ENCODE peak calls at places on chromosomes 4 and X, in six cellular contexts. One of them, this sample, is unnamed.

GRCh38 chr4:53605783-53606182 is 14.5 kb upstream of the LNX1 start:
- DNase-seq in HCT116: no peak
- DNase-seq in K562: no peak
- DNase-seq in transverse colon: no peak
- DNase-seq in GM12878: no peak
- DNase-seq in breast epithelium: no peak
- DNase-seq in this sample: no peak

GRCh38 chr4:110122201-110122600 is 76.2 kb downstream of the ELOVL6 start:
- DNase-seq in HCT116: no peak
- DNase-seq in K562: no peak
- DNase-seq in transverse colon: no peak
- DNase-seq in GM12878: no peak
- DNase-seq in breast epithelium: no peak
- DNase-seq in this sample: no peak

GRCh38 chr4:38563703-38564490 is 100.1 kb upstream of the KLF3 start:
- DNase-seq in HCT116: no peak
- DNase-seq in K562: no peak
- DNase-seq in transverse colon: no peak
- DNase-seq in GM12878: no peak
- DNase-seq in breast epithelium: no peak
- DNase-seq in this sample: no peak

GRCh38 chr4:663438-664428 is 10.3 kb downstream of the ATP5ME start:
- DNase-seq in HCT116: no peak
- DNase-seq in K562: no peak
- DNase-seq in transverse colon: peak
- DNase-seq in GM12878: no peak
- DNase-seq in breast epithelium: peak
- DNase-seq in this sample: no peak

GRCh38 chr4:119034276-119035008 is 101.2 kb upstream of the MYOZ2 start:
- DNase-seq in HCT116: no peak
- DNase-seq in K562: no peak
- DNase-seq in transverse colon: no peak
- DNase-seq in GM12878: no peak
- DNase-seq in breast epithelium: no peak
- DNase-seq in this sample: no peak

GRCh38 chr4:31968842-31969241 is 1248.7 kb downstream of the PCDH7 start:
- DNase-seq in HCT116: no peak
- DNase-seq in K562: no peak
- DNase-seq in transverse colon: no peak
- DNase-seq in GM12878: no peak
- DNase-seq in breast epithelium: no peak
- DNase-seq in this sample: no peak

GRCh38 chr4:86011117-86011516 is 348.7 kb downstream of the MAPK10 start:
- DNase-seq in HCT116: no peak
- DNase-seq in K562: no peak
- DNase-seq in transverse colon: no peak
- DNase-seq in GM12878: no peak
- DNase-seq in breast epithelium: no peak
- DNase-seq in this sample: no peak

GRCh38 chrX:104370089-104370488 is 115.4 kb upstream of the ESX1 start:
- DNase-seq in HCT116: peak
- DNase-seq in K562: peak
- DNase-seq in transverse colon: no peak
- DNase-seq in GM12878: no peak
- DNase-seq in breast epithelium: peak
- DNase-seq in this sample: no peak

GRCh38 chr4:77745792-77746191 is 73.4 kb downstream of the CNOT6L start:
- DNase-seq in HCT116: no peak
- DNase-seq in K562: no peak
- DNase-seq in transverse colon: no peak
- DNase-seq in GM12878: no peak
- DNase-seq in breast epithelium: no peak
- DNase-seq in this sample: no peak

GRCh38 chr4:147793569-147793968 is 61.7 kb downstream of the ARHGAP10 start:
- DNase-seq in HCT116: no peak
- DNase-seq in K562: no peak
- DNase-seq in transverse colon: no peak
- DNase-seq in GM12878: no peak
- DNase-seq in breast epithelium: no peak
- DNase-seq in this sample: no peak

GRCh38 chr4:96035727-96036126 is 195.8 kb downstream of the PDHA2 start:
- DNase-seq in HCT116: peak
- DNase-seq in K562: peak
- DNase-seq in transverse colon: no peak
- DNase-seq in GM12878: no peak
- DNase-seq in breast epithelium: no peak
- DNase-seq in this sample: no peak

GRCh38 chrX:70289168-70289792 is 447 bp downstream of the PDZD11 start:
- DNase-seq in HCT116: no peak
- DNase-seq in K562: no peak
- DNase-seq in transverse colon: no peak
- DNase-seq in GM12878: no peak
- DNase-seq in breast epithelium: no peak
- DNase-seq in this sample: no peak

GRCh38 chrX:70293621-70294020 is 3.7 kb downstream of the KIF4A start:
- DNase-seq in HCT116: no peak
- DNase-seq in K562: no peak
- DNase-seq in transverse colon: no peak
- DNase-seq in GM12878: no peak
- DNase-seq in breast epithelium: no peak
- DNase-seq in this sample: no peak

GRCh38 chrX:70292788-70293187 is 2.9 kb downstream of the KIF4A start:
- DNase-seq in HCT116: no peak
- DNase-seq in K562: no peak
- DNase-seq in transverse colon: no peak
- DNase-seq in GM12878: no peak
- DNase-seq in breast epithelium: no peak
- DNase-seq in this sample: no peak

DNA sequence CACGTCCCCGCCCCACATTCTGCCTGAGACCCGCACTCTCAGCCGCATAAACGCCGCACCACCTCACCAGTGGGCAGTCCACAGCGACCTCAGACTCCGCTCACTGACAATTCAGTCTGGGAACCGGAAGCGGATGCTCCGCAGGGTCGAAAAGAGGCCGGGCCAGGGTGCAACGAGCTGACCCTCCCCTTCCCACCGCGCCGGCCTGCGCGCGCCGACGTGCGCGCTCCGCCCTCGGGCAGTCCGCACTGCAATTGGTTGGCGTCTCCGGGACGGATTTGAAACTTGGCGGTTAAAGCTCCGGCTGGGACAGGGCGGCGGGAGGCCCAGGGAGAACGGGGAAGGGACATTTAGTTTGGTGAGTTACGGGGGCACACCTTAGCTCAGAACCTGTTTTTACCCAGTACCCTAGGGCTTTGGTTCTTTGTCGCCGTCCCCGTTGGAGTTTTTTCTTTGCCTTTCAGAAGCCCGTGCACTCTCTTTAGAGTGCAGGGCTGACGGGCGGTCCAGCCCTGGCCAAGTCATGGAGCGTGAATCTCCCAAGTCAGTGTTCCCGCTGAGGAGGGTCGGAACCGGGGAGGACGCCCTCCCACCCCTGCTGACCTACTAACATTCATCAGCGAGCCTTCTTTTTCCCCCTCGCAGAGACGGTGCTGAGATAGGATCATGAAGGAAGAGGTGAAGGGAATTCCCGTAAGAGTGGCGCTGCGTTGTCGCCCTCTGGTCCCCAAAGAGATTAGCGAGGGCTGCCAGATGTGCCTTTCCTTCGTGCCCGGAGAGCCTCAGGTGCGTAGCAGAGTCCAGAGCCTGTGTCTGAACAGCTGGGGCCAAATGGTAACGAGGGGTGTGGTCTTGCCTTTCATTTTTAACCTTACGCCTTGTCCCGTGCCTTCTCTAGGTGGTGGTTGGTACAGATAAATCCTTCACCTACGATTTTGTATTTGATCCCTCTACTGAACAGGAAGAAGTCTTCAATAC is at the start of the genes KIF4A and PDZD11:
- DNase-seq in HCT116: peak
- DNase-seq in K562: peak
- DNase-seq in transverse colon: peak
- DNase-seq in GM12878: peak
- DNase-seq in breast epithelium: peak
- DNase-seq in this sample: peak
- TF ChIP-seq POLR2AphosphoS5 in HCT116: peak
- TF ChIP-seq POLR2AphosphoS5 in K562: peak
- TF ChIP-seq POLR2AphosphoS5 in transverse colon: peak
- TF ChIP-seq POLR2AphosphoS5 in GM12878: peak
- TF ChIP-seq POLR2AphosphoS5 in breast epithelium: no peak
- TF ChIP-seq POLR2AphosphoS5 in this sample: peak

GRCh38 chr4:8475751-8476575 is 35.4 kb downstream of the TRMT44 start:
- DNase-seq in HCT116: no peak
- DNase-seq in K562: no peak
- DNase-seq in transverse colon: no peak
- DNase-seq in GM12878: no peak
- DNase-seq in breast epithelium: no peak
- DNase-seq in this sample: no peak

GRCh38 chr4:8478801-8479744 is 38.5 kb downstream of the TRMT44 start:
- DNase-seq in HCT116: no peak
- DNase-seq in K562: no peak
- DNase-seq in transverse colon: no peak
- DNase-seq in GM12878: no peak
- DNase-seq in breast epithelium: no peak
- DNase-seq in this sample: no peak

GRCh38 chr4:8478371-8478770 is 37.8 kb downstream of the TRMT44 start:
- DNase-seq in HCT116: no peak
- DNase-seq in K562: no peak
- DNase-seq in transverse colon: no peak
- DNase-seq in GM12878: no peak
- DNase-seq in breast epithelium: no peak
- DNase-seq in this sample: no peak

GRCh38 chr4:8477095-8477635 is 36.6 kb downstream of the TRMT44 start:
- DNase-seq in HCT116: no peak
- DNase-seq in K562: no peak
- DNase-seq in transverse colon: no peak
- DNase-seq in GM12878: no peak
- DNase-seq in breast epithelium: no peak
- DNase-seq in this sample: no peak

GRCh38 chr4:8477676-8478075 is 37.1 kb downstream of the TRMT44 start:
- DNase-seq in HCT116: no peak
- DNase-seq in K562: no peak
- DNase-seq in transverse colon: no peak
- DNase-seq in GM12878: no peak
- DNase-seq in breast epithelium: no peak
- DNase-seq in this sample: no peak
- TF ChIP-seq POLR2AphosphoS5 in HCT116: no peak
- TF ChIP-seq POLR2AphosphoS5 in K562: no peak
- TF ChIP-seq POLR2AphosphoS5 in transverse colon: no peak
- TF ChIP-seq POLR2AphosphoS5 in GM12878: no peak
- TF ChIP-seq POLR2AphosphoS5 in breast epithelium: no peak
- TF ChIP-seq POLR2AphosphoS5 in this sample: no peak

GRCh38 chr4:26049447-26049846 is 135.4 kb downstream of the SMIM20 start:
- DNase-seq in HCT116: no peak
- DNase-seq in K562: no peak
- DNase-seq in transverse colon: no peak
- DNase-seq in GM12878: no peak
- DNase-seq in breast epithelium: no peak
- DNase-seq in this sample: no peak

GRCh38 chr4:26050212-26050643 is 136.2 kb downstream of the SMIM20 start:
- DNase-seq in HCT116: no peak
- DNase-seq in K562: no peak
- DNase-seq in transverse colon: peak
- DNase-seq in GM12878: no peak
- DNase-seq in breast epithelium: no peak
- DNase-seq in this sample: no peak

GRCh38 chr4:26048962-26049361 is 134.9 kb downstream of the SMIM20 start:
- DNase-seq in HCT116: no peak
- DNase-seq in K562: no peak
- DNase-seq in transverse colon: no peak
- DNase-seq in GM12878: no peak
- DNase-seq in breast epithelium: no peak
- DNase-seq in this sample: no peak

GRCh38 chr4:26047795-26048194 is 133.8 kb downstream of the SMIM20 start:
- DNase-seq in HCT116: no peak
- DNase-seq in K562: no peak
- DNase-seq in transverse colon: no peak
- DNase-seq in GM12878: no peak
- DNase-seq in breast epithelium: no peak
- DNase-seq in this sample: no peak

DNA sequence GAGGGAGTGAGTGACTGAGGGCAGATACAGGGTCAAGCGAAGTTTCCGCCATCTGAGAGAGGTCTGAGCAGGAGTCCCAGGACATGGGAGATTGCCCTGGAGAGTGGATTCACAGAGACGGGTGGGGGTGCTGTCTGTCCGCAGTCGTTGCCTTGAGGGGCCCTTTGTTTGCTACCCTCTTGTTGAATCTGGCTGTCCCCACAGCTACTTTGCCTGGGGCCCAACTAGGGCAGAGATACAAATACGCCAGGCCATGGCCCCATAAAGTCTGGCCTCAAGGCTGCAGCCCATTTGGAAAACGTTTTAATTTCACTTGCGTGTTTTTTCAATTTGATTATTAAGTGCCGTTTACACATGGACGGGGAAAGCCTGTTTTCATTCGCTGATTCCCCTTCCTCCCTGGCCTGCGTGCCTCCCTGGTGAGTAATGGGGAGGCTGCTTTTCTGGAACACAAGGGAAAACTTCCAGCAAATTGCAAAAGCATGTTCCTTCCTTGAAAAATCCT is 134.4 kb downstream of the SMIM20 start:
- DNase-seq in HCT116: no peak
- DNase-seq in K562: no peak
- DNase-seq in transverse colon: peak
- DNase-seq in GM12878: no peak
- DNase-seq in breast epithelium: no peak
- DNase-seq in this sample: no peak
- TF ChIP-seq POLR2AphosphoS5 in HCT116: no peak
- TF ChIP-seq POLR2AphosphoS5 in K562: no peak
- TF ChIP-seq POLR2AphosphoS5 in transverse colon: no peak
- TF ChIP-seq POLR2AphosphoS5 in GM12878: no peak
- TF ChIP-seq POLR2AphosphoS5 in breast epithelium: peak
- TF ChIP-seq POLR2AphosphoS5 in this sample: no peak

DNA sequence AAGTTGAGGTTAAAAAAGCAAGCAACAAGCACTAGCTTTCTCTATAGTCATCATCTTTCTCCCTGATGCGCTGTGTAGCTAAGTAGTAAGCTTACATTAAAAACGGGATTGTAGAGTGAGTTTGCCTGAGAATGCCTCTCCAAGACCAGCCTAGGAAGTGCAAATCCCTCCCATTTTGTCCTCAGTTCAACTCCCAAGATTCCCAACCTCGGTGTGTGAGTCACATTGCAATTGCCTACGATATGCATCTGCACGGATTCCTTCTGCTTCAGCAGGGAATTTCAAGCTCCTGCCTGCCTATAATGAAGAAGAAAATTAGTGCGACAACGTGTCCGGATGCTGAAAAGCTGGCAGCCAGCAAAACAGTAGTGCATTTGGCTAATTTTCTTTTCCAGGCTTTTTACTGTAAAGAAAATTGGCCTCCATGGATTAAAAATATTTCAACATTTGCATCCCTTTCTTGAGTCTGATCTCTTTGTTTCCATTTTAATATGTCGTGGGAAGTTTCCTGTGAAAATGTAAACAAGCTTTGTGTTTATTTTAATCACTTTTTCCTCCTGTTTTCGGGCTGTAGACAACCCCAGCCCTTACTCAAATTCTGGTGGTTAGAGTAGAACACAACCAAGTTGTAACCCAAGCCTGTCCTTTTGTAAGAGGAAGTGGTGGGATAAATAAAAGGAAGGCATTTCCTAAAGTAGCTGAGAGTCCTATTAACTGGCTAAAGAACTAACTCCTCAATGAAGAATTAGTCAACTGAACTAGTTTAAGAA is 58.4 kb upstream of the TET2 start:
- DNase-seq in HCT116: no peak
- DNase-seq in K562: no peak
- DNase-seq in transverse colon: no peak
- DNase-seq in GM12878: no peak
- DNase-seq in breast epithelium: no peak
- DNase-seq in this sample: no peak
- TF ChIP-seq POLR2AphosphoS5 in HCT116: no peak
- TF ChIP-seq POLR2AphosphoS5 in K562: no peak
- TF ChIP-seq POLR2AphosphoS5 in transverse colon: no peak
- TF ChIP-seq POLR2AphosphoS5 in GM12878: no peak
- TF ChIP-seq POLR2AphosphoS5 in breast epithelium: no peak
- TF ChIP-seq POLR2AphosphoS5 in this sample: no peak

This sample was measured in GM12892.